ENCODE peak calls at places on chromosomes 13 and 19, in six cellular contexts. Z, Y, R, J, E and O are unnamed samples.

GRCh38 chr13:46475586-46475991 is 77.4 kb upstream of the LRCH1 start:
- DNase-seq in Y (peak), J (no peak), R (no peak), E (no peak), Z (no peak), O (no peak)

GRCh38 chr13:32829676-32830091 is 186.5 kb upstream of the KL start:
- DNase-seq in Y (peak), R (peak), J (no peak), E (no peak), Z (no peak), O (no peak)

GRCh38 chr13:20439261-20439660 is 86.4 kb downstream of the CRYL1 start:
- DNase-seq in J (no peak), R (no peak), Y (no peak), Z (no peak), E (no peak), O (no peak)

GRCh38 chr13:70128098-70128497 is 19.8 kb upstream of the KLHL1 start:
- DNase-seq in Z (no peak), Y (no peak), R (no peak), E (no peak), J (no peak), O (no peak)

GRCh38 chr19:52694921-52695320 is 39.9 kb downstream of the ZNF611 start:
- DNase-seq in J (no peak), E (no peak), R (no peak), Z (no peak), Y (no peak), O (no peak)

GRCh38 chr19:7679017-7679720 is 1.5 kb upstream of the TRAPPC5 start:
- DNase-seq in E (peak), R (no peak), Y (no peak), Z (no peak), J (no peak), O (no peak)

GRCh38 chr13:110471833-110472162 is 89.7 kb downstream of the RAB20 start:
- DNase-seq in R (peak), J (no peak), Z (no peak), Y (peak), E (peak), O (no peak)

GRCh38 chr19:10230155-10230903 is 802 bp downstream of the S1PR2 start:
- DNase-seq in R (peak), E (no peak), J (peak), Y (no peak), Z (peak), O (no peak)

GRCh38 chr19:58558066-58558622 is at the start of gene UBE2M:
- DNase-seq in Z (peak), E (no peak), J (peak), R (no peak), Y (peak), O (no peak)

GRCh38 chr13:55577082-55577846 is 1563.5 kb upstream of the PRR20A start:
- DNase-seq in E (no peak), Z (no peak), Y (no peak), J (no peak), R (no peak), O (no peak)

GRCh38 chr13:89687066-89687465 is 1660.4 kb upstream of the MIR17HG start:
- DNase-seq in Z (no peak), J (no peak), R (no peak), Y (no peak), E (no peak), O (no peak)

GRCh38 chr19:16435238-16435911 is 36.4 kb downstream of the EPS15L1 start:
- DNase-seq in E (no peak), R (peak), J (peak), Z (no peak), Y (peak), O (no peak)

GRCh38 chr13:46490129-46490528 is 62.8 kb upstream of the LRCH1 start:
- DNase-seq in Y (no peak), Z (no peak), R (no peak), J (no peak), E (no peak), O (no peak)

GRCh38 chr19:51114087-51114714 is 6.0 kb upstream of the CTU1 start:
- DNase-seq in E (no peak), R (no peak), Y (no peak), J (no peak), Z (no peak), O (no peak)

GRCh38 chr19:45152504-45153338 is 8.1 kb downstream of the NKPD1 start:
- DNase-seq in Z (no peak), Y (peak), J (peak), E (no peak), R (peak), O (no peak)

GRCh38 chr13:89267734-89268133 is 1596.6 kb downstream of the SLITRK5 start:
- DNase-seq in E (no peak), J (no peak), Y (peak), R (no peak), Z (no peak), O (no peak)

GRCh38 chr13:109346060-109346459 is 440.3 kb downstream of the IRS2 start:
- DNase-seq in R (no peak), Z (no peak), Y (no peak), J (no peak), E (no peak), O (no peak)

GRCh38 chr13:44703371-44703770 is 127.2 kb upstream of the TSC22D1 start:
- DNase-seq in J (no peak), Z (no peak), Y (peak), R (peak), E (no peak), O (no peak)

GRCh38 chr19:17286263-17286662 is 4.6 kb downstream of the ANKLE1 start:
- DNase-seq in Z (no peak), E (no peak), Y (no peak), R (no peak), J (no peak), O (no peak)

GRCh38 chr13:99987180-99988047 is 5.8 kb downstream of the ZIC2 start:
- DNase-seq in R (no peak), E (no peak), J (no peak), Y (peak), Z (no peak), O (no peak)

GRCh38 chr19:49196527-49197240 is 39.1 kb downstream of the TRPM4 start:
- DNase-seq in Z (peak), Y (no peak), R (no peak), E (no peak), J (peak), O (no peak)

GRCh38 chr19:49812452-49812996 is 568 bp downstream of the FUZ start:
- DNase-seq in Z (no peak), R (no peak), J (no peak), Y (no peak), E (no peak), O (no peak)

GRCh38 chr13:32720026-32720425 is 133.8 kb downstream of the PDS5B start:
- DNase-seq in Z (no peak), Y (no peak), E (no peak), R (peak), J (no peak), O (peak)

GRCh38 chr13:41693434-41693833 is 236.1 kb downstream of the RGCC start:
- DNase-seq in Z (no peak), R (no peak), Y (no peak), J (no peak), E (no peak), O (no peak)

GRCh38 chr13:20669162-20669561 is 34.3 kb upstream of the IL17D start:
- DNase-seq in E (no peak), Z (no peak), Y (no peak), R (no peak), J (no peak), O (no peak)

GRCh38 chr19:45477713-45478453 is 10.1 kb downstream of the FOSB start:
- DNase-seq in R (no peak), E (no peak), Z (no peak), Y (no peak), J (no peak), O (no peak)

GRCh38 chr13:44437356-44438233 is 64.0 kb downstream of the SERP2 start:
- DNase-seq in E (no peak), R (peak), J (no peak), Y (peak), Z (no peak), O (no peak)

GRCh38 chr19:18777725-18778389 is 13.2 kb downstream of the COMP start:
- DNase-seq in Y (no peak), E (no peak), Z (no peak), J (no peak), R (no peak), O (no peak)

GRCh38 chr13:98889419-98890079 is 88.3 kb downstream of the DOCK9 start:
- DNase-seq in R (no peak), E (no peak), J (no peak), Z (no peak), Y (no peak), O (no peak)

GRCh38 chr13:46622918-46623256 is 69.9 kb downstream of the LRCH1 start:
- DNase-seq in E (no peak), Y (peak), R (peak), Z (no peak), J (peak), O (peak)

GRCh38 chr19:14434157-14434501 is 1.0 kb downstream of the PKN1 start:
- DNase-seq in R (no peak), Y (no peak), E (no peak), J (no peak), Z (no peak), O (no peak)

GRCh38 chr19:7440188-7440975 is 48.5 kb downstream of the PEX11G start:
- DNase-seq in E (no peak), Y (no peak), Z (no peak), J (no peak), R (no peak), O (no peak)

GRCh38 chr19:47357788-47358680 is 8.9 kb downstream of the DHX34 start:
- DNase-seq in Z (no peak), Y (no peak), J (no peak), R (no peak), E (no peak), O (no peak)
- TF ChIP-seq CTCF in Z (no peak), Y (peak), J (no peak), R (no peak), E (no peak), O (no peak)

DNA sequence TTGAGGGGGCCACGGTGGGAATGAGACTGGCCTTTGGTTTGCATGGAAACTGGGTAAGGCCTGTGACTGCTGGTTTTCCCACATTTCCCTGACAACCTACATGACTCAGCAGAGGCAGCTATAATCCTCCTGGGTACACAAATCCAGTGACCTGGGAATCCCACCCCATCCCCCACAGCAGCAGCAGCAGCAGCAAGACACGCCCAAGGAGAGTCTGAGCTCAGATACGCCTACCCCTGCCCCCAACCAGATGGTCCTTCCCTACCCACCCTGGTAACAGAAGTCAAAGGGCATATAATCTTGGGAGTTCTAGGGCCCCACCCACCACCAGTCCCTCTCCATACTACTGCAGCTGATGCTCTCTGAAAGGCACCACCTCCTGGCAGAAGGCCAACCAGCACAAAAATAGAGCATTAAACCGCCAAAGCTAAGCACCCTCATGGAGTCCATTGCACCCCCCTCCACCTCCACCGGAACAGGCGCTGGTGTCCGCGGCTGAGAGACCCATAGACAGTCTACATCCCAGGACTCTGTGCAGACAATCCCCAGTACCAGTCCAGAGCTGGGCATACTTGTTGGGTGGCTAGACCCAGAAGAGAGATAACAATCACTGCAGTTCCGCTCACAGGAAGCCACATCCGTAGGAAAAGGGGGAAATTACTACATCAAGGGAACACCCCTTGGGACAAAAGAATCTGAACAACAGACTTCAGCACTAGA is 237.2 kb upstream of the SPRY2 start:
- DNase-seq in J (no peak), Z (peak), Y (no peak), R (no peak), E (no peak), O (no peak)
- H3K4me3 ChIP-seq in J (no peak), Z (no peak), Y (no peak), R (no peak), E (no peak), O (no peak)

DNA sequence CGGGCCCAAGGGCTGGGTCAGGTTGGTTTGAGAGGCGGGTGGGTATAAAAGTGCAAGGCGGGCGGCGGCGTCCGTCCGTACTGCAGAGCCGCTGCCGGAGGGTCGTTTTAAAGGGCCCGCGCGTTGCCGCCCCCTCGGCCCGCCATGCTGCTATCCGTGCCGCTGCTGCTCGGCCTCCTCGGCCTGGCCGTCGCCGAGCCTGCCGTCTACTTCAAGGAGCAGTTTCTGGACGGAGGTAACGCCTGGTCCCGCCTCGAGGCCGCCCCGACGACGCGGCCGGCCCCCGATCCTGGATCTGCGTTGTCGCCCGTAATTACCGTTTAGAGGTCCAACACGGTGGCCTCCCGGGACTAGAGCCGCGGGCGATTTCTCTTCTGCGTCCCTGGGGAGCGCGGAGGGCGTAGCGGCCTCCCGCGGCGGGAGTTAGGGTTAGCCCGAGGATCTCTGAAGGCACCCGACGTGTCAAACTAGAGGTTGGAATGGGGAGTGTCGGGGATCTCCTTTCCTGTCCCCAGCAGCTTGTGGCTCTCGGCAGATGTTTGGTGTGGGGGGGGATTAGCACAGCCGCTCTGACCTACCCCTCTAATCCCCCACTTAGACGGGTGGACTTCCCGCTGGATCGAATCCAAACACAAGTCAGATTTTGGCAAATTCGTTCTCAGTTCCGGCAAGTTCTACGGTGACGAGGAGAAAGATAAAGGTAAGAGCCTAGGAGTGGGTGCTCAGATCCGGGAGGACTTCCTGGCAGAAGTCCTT is at the start of gene CALR:
- DNase-seq in J (no peak), R (no peak), E (no peak), Y (no peak), Z (no peak), O (no peak)
- TF ChIP-seq CTCF in J (peak), R (peak), E (no peak), Y (peak), Z (no peak), O (no peak)

GRCh38 chr13:31043891-31044657 is 111.6 kb downstream of the TEX26 start:
- DNase-seq in Y (peak), Z (peak), R (peak), J (peak), E (peak), O (peak)
- H3K4me3 ChIP-seq in Y (no peak), Z (no peak), R (no peak), J (no peak), E (no peak), O (no peak)